ENCODE peak calls at places on chromosomes 2 and 18, in six cellular contexts. A, M, O, L, N and R are unnamed samples.

GRCh38 chr2:32360416-32360815 is 3.6 kb downstream of the BIRC6 start:
- DNase-seq in A (no peak), O (no peak), L (no peak), M (no peak), N (no peak), R (no peak)

GRCh38 chr2:72146357-72147302 is 1.0 kb downstream of the CYP26B1 start:
- DNase-seq in M (peak), O (peak), A (no peak), L (peak), N (no peak), R (peak)

GRCh38 chr18:60861575-60861974 is 471.7 kb upstream of the CDH20 start:
- DNase-seq in L (no peak), N (no peak), A (no peak), M (no peak), O (no peak), R (no peak)

GRCh38 chr2:106623424-106623823 is 136.3 kb downstream of the CD8B2 start:
- DNase-seq in A (no peak), N (no peak), M (no peak), L (no peak), O (no peak), R (no peak)

GRCh38 chr2:242001853-242002252 is 132.3 kb downstream of the RTP5 start:
- DNase-seq in N (no peak), M (no peak), L (no peak), A (no peak), O (no peak), R (no peak)

GRCh38 chr2:220090050-220090449 is 462.6 kb downstream of the SLC4A3 start:
- DNase-seq in M (no peak), L (no peak), N (no peak), O (no peak), A (peak), R (no peak)

GRCh38 chr2:186590538-186591441 is 934 bp downstream of the ITGAV start:
- DNase-seq in N (no peak), M (no peak), O (no peak), L (no peak), A (peak), R (peak)

GRCh38 chr2:200054681-200055468 is 99.5 kb downstream of the MAIP1 start:
- DNase-seq in M (no peak), A (no peak), O (no peak), L (no peak), N (no peak), R (no peak)

GRCh38 chr2:74502147-74502719 is 2.8 kb upstream of the LBX2 start:
- DNase-seq in A (no peak), N (no peak), M (peak), L (no peak), O (no peak), R (no peak)

GRCh38 chr18:32707153-32707552 is 65.7 kb downstream of the KLHL14 start:
- DNase-seq in N (no peak), A (no peak), L (no peak), M (peak), O (no peak), R (no peak)

GRCh38 chr2:176122633-176123482 is at the start of gene HOXD9:
- DNase-seq in M (no peak), A (no peak), O (peak), N (no peak), L (peak), R (peak)

GRCh38 chr18:75207298-75208054 is 1.5 kb downstream of the PTGR3 start:
- DNase-seq in N (no peak), L (no peak), O (no peak), M (no peak), A (no peak), R (no peak)

GRCh38 chr2:226531061-226531460 is 268.6 kb downstream of the IRS1 start:
- DNase-seq in A (no peak), O (no peak), L (no peak), M (no peak), N (no peak), R (no peak)

GRCh38 chr2:24840962-24841945 is 48.0 kb downstream of the CENPO start:
- DNase-seq in M (no peak), L (no peak), N (no peak), O (no peak), A (no peak), R (no peak)

GRCh38 chr2:152464853-152465470 is 130.0 kb downstream of the FMNL2 start:
- DNase-seq in O (peak), N (no peak), L (no peak), A (no peak), M (no peak), R (no peak)

GRCh38 chr2:128261245-128262128 is 57.2 kb downstream of the HS6ST1 start:
- DNase-seq in L (no peak), A (no peak), O (no peak), M (no peak), N (no peak), R (no peak)

GRCh38 chr2:70793450-70793849 is 3.0 kb upstream of the FIGLA start:
- DNase-seq in M (no peak), L (no peak), N (no peak), O (no peak), A (no peak), R (no peak)

GRCh38 chr2:85903849-85904248 is 15.1 kb upstream of the ST3GAL5 start:
- DNase-seq in A (no peak), N (no peak), L (peak), O (no peak), M (no peak), R (no peak)

GRCh38 chr2:134372141-134372540 is 118.3 kb downstream of the MGAT5 start:
- DNase-seq in O (no peak), L (no peak), N (no peak), A (no peak), M (no peak), R (no peak)

GRCh38 chr2:207746131-207746530 is 23.6 kb downstream of the FZD5 start:
- DNase-seq in M (peak), L (no peak), O (peak), N (no peak), A (peak), R (no peak)

GRCh38 chr2:120026890-120027289 is 14.0 kb downstream of the EPB41L5 start:
- DNase-seq in N (no peak), A (peak), M (no peak), O (no peak), L (no peak), R (no peak)
- TF ChIP-seq CTCF in N (no peak), A (no peak), M (no peak), O (no peak), L (no peak), R (no peak)

GRCh38 chr2:143740431-143740830 is 611.2 kb downstream of the ARHGAP15 start:
- DNase-seq in M (no peak), O (no peak), N (no peak), A (no peak), L (no peak), R (no peak)
- TF ChIP-seq EP300 in M (no peak), O (no peak), N (no peak), A (no peak), L (no peak), R (no peak)

GRCh38 chr18:58967643-58968291 is 103.1 kb downstream of the ZNF532 start:
- DNase-seq in A (no peak), M (no peak), L (no peak), O (no peak), N (no peak), R (no peak)

GRCh38 chr18:58962331-58962730 is 97.7 kb downstream of the ZNF532 start:
- DNase-seq in M (no peak), N (no peak), A (no peak), L (no peak), O (no peak), R (no peak)

GRCh38 chr18:58966704-58967103 is 102.0 kb downstream of the ZNF532 start:
- DNase-seq in N (no peak), A (no peak), M (no peak), L (no peak), O (no peak), R (no peak)

GRCh38 chr18:58965930-58966662 is 101.4 kb downstream of the ZNF532 start:
- DNase-seq in O (no peak), N (no peak), M (no peak), A (no peak), L (no peak), R (no peak)

GRCh38 chr18:58965291-58965929 is 100.7 kb downstream of the ZNF532 start:
- DNase-seq in M (no peak), A (no peak), N (no peak), L (no peak), O (no peak), R (no peak)
- H3K27ac ChIP-seq in M (peak), A (peak), N (peak), L (peak), O (peak), R (peak)

DNA sequence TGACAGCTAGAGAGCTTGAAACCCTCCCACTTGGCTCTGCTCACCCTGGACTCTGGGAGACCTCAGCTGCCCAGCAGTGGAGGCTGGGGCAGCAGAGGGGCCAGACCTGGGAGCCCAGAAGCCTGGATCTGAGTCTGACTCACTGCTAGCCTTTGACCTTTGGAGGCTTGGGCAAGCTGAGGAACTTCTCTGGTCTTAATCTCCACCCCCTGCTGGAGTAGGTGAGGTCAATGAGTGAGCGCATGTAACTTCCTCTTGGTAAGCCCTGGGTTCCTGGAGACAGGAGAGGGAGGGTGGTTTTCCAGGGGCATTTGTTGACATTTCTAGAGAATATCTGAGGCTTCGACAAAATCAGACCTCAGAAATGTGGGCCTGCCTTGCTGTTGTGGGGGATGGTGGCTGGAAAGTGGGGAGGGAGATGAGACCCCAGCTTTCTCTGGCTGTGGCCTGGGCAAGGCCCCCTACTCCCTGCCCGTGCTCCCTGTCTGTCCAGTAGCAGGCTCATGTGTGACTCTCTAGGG is 73.0 kb upstream of the YWHAQ start:
- DNase-seq in N (no peak), L (no peak), O (no peak), A (peak), M (peak), R (no peak)
- TF ChIP-seq CTCF in N (no peak), L (no peak), O (no peak), A (no peak), M (no peak), R (no peak)

DNA sequence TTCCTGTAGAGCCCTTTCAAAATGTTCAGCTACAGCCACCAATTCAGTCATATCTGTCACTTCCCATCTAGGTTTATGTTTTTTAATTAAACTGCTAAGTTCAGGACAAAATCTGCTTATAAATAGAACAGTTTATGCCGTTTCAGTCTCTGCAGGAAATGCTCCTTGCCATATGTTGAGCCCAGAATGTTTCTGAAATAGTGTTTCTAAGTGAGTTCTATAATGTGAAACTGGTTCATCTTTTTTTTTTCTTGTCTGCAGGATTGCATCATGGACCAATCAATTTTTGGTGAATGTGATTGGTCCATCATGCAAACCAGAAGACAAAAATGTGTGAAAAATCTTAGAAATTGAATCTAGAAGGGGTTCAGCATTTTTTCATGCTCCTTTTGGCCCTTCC is 30.2 kb upstream of the RHOB start:
- DNase-seq in O (no peak), M (no peak), N (no peak), A (no peak), L (no peak), R (no peak)
- TF ChIP-seq EP300 in O (no peak), M (no peak), N (no peak), A (no peak), L (no peak), R (no peak)